ENCODE peak calls at places on chromosome 9, in nine cellular contexts. L is CD8-positive, alpha-beta T cell; J is brain microvascular endothelial cell; I is CD8-positive, alpha-beta memory T cell; P is Panc1; Q is PC-3; W is left lung; B is cardiac muscle cell; E is left ventricle myocardium inferior. X is an unnamed sample.

GRCh38 chr9:133683494-133684460 is 47.6 kb downstream of the DBH start:
- DNase-seq in L (peak), J (peak), I (peak), P (no peak), Q (no peak), W (no peak), B (peak), E (peak), X (no peak)

GRCh38 chr9:87276327-87276841 is 221.3 kb upstream of the DAPK1 start:
- DNase-seq in L (no peak), J (peak), I (no peak), P (no peak), Q (no peak), W (no peak), B (peak), E (no peak), X (no peak)

GRCh38 chr9:101465330-101465915 is 29.8 kb upstream of the ALDOB start:
- DNase-seq in L (no peak), J (peak), I (no peak), P (no peak), Q (peak), W (peak), B (peak), E (no peak), X (no peak)

GRCh38 chr9:110257097-110257955 is 1.0 kb upstream of the TXN start:
- DNase-seq in L (no peak), J (no peak), I (no peak), P (peak), Q (no peak), W (no peak), B (peak), E (peak), X (no peak)

GRCh38 chr9:138096192-138096845 is 218.7 kb downstream of the CACNA1B start:
- DNase-seq in L (no peak), J (no peak), I (no peak), P (no peak), Q (no peak), W (no peak), B (no peak), E (no peak), X (no peak)

GRCh38 chr9:107548298-107549142 is 59.0 kb upstream of the KLF4 start:
- DNase-seq in L (no peak), J (peak), I (no peak), P (peak), Q (peak), W (no peak), B (peak), E (no peak), X (no peak)

GRCh38 chr9:34929506-34930102 is 28.5 kb upstream of the PHF24 start:
- DNase-seq in L (peak), J (peak), I (no peak), P (peak), Q (peak), W (no peak), B (peak), E (no peak), X (peak)

GRCh38 chr9:100216178-100216787 is 117.2 kb downstream of the INVS start:
- DNase-seq in L (peak), J (peak), I (peak), P (peak), Q (peak), W (no peak), B (peak), E (no peak), X (peak)

GRCh38 chr9:123338710-123339665 is 17.0 kb upstream of the CRB2 start:
- DNase-seq in L (peak), J (peak), I (peak), P (no peak), Q (no peak), W (peak), B (peak), E (peak), X (no peak)

GRCh38 chr9:14645648-14646047 is 47.6 kb downstream of the ZDHHC21 start:
- DNase-seq in L (no peak), J (no peak), I (no peak), P (no peak), Q (peak), W (no peak), B (no peak), E (no peak), X (no peak)

GRCh38 chr9:7977586-7977985 is 178.0 kb upstream of the DMAC1 start:
- DNase-seq in L (no peak), J (no peak), I (no peak), P (no peak), Q (no peak), W (no peak), B (no peak), E (no peak), X (no peak)

GRCh38 chr9:17191095-17191494 is 56.3 kb downstream of the CNTLN start:
- DNase-seq in L (no peak), J (peak), I (no peak), P (no peak), Q (no peak), W (no peak), B (peak), E (no peak), X (no peak)

GRCh38 chr9:21968331-21969010 is 25.7 kb downstream of the CDKN2A start:
- DNase-seq in L (no peak), J (no peak), I (no peak), P (no peak), Q (no peak), W (no peak), B (peak), E (no peak), X (no peak)

GRCh38 chr9:27261517-27262211 is 35.3 kb downstream of the EQTN start:
- DNase-seq in L (no peak), J (peak), I (no peak), P (no peak), Q (peak), W (no peak), B (no peak), E (no peak), X (no peak)

GRCh38 chr9:89872426-89872912 is 267.7 kb downstream of the GADD45G start:
- DNase-seq in L (no peak), J (no peak), I (no peak), P (no peak), Q (no peak), W (peak), B (no peak), E (no peak), X (no peak)

GRCh38 chr9:34866614-34867013 is 91.5 kb upstream of the PHF24 start:
- DNase-seq in L (no peak), J (no peak), I (no peak), P (no peak), Q (no peak), W (no peak), B (no peak), E (no peak), X (no peak)

GRCh38 chr9:77019010-77019809 is at the start of gene FOXB2:
- DNase-seq in L (no peak), J (no peak), I (no peak), P (no peak), Q (no peak), W (no peak), B (no peak), E (no peak), X (no peak)
- H3K27ac ChIP-seq in L (no peak), J (no peak), I (no peak), P (no peak), Q (no peak), W (no peak), B (no peak), E (no peak), X (no peak)

GRCh38 chr9:135154050-135154570 is 66.6 kb downstream of the OLFM1 start:
- DNase-seq in L (no peak), J (no peak), I (no peak), P (no peak), Q (no peak), W (no peak), B (no peak), E (no peak), X (no peak)
- H3K27ac ChIP-seq in L (no peak), J (no peak), I (no peak), P (no peak), Q (no peak), W (no peak), B (no peak), E (no peak), X (no peak)

GRCh38 chr9:127135056-127135745 is 12.8 kb upstream of the ANGPTL2 start:
- DNase-seq in L (no peak), J (no peak), I (no peak), P (no peak), Q (no peak), W (no peak), B (no peak), E (no peak), X (no peak)

GRCh38 chr9:127131871-127132270 is 9.4 kb upstream of the ANGPTL2 start:
- DNase-seq in L (no peak), J (peak), I (no peak), P (peak), Q (peak), W (no peak), B (peak), E (no peak), X (no peak)

GRCh38 chr9:127133739-127134167 is 11.3 kb upstream of the ANGPTL2 start:
- DNase-seq in L (no peak), J (peak), I (no peak), P (no peak), Q (no peak), W (no peak), B (peak), E (peak), X (peak)

GRCh38 chr9:127132375-127132774 is 9.9 kb upstream of the ANGPTL2 start:
- DNase-seq in L (no peak), J (no peak), I (no peak), P (no peak), Q (no peak), W (no peak), B (no peak), E (no peak), X (no peak)

GRCh38 chr9:127132921-127133647 is 10.6 kb upstream of the ANGPTL2 start:
- DNase-seq in L (no peak), J (peak), I (no peak), P (no peak), Q (no peak), W (peak), B (no peak), E (no peak), X (no peak)
- H3K27ac ChIP-seq in L (no peak), J (peak), I (no peak), P (no peak), Q (no peak), W (peak), B (peak), E (peak), X (peak)

DNA sequence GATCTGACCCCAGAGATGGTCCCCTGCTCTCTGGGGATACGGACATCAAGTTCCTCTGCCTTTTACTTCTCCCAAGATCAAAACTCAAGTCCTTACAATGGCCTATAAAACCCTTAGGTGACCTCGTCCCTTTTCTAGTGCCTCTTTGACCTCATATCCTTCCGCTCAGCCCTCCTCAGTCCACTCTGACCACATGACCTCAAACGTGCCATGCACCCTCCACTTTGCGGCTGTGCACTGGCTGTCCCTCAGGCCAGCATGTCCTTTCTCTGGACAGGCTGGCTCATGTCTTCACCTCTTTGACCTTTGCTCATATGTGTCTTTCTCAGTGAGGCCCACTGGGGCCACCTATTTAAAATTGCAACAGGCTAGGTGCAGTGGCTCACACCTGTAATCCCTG is 14.7 kb downstream of the TRMO start:
- DNase-seq in L (no peak), J (no peak), I (no peak), P (no peak), Q (no peak), W (no peak), B (no peak), E (no peak), X (no peak)
- H3K27ac ChIP-seq in L (peak), J (no peak), I (no peak), P (no peak), Q (no peak), W (peak), B (no peak), E (no peak), X (no peak)

GRCh38 chr9:85040806-85041575 is 371.5 kb downstream of the NTRK2 start:
- DNase-seq in L (no peak), J (no peak), I (no peak), P (no peak), Q (no peak), W (no peak), B (peak), E (no peak), X (peak)
- H3K27ac ChIP-seq in L (no peak), J (no peak), I (no peak), P (no peak), Q (no peak), W (no peak), B (no peak), E (no peak), X (peak)

DNA sequence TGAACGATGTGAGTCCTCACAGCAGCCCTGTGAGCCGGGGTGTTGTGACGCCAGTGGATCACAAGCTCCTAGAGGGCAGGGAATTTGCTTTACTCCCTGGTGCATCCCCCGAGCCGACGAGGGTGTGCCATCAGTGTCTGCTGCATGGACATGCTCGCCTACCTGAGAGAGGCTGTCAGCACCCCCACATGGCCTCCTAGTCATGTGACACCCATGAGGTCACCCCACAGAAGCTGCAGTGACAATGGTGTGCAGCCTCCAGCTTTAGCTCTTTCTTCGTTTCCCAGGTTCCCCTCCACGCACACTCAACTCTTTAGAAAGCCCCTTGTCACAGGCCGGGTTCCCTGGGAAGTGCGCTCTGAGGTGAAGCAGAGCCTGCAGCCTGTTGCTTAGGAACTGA is 19.8 kb upstream of the GABBR2 start:
- DNase-seq in L (no peak), J (no peak), I (no peak), P (no peak), Q (no peak), W (no peak), B (no peak), E (no peak), X (no peak)
- H3K27ac ChIP-seq in L (no peak), J (no peak), I (no peak), P (no peak), Q (no peak), W (no peak), B (no peak), E (no peak), X (no peak)

DNA sequence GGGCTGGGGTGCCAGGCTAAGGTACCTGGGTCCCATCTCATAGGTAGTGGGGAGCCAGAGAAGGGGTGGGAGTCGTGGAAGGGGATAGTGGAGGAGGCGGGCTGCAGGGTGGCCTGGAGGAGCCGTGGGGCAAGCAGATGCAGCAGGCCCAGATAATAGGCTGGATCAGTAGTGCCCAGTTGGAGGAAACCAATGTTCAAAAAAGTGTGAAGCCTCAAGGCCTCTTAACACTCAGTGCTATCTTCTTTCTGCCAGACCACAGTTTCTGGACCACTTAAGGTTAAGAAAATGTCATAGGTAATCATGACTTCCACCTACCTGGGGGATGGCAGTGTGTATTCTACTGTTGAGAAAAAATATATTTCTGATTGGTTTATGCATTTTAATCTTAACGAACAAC is 63.3 kb upstream of the TGFBR1 start:
- DNase-seq in L (no peak), J (no peak), I (no peak), P (no peak), Q (no peak), W (no peak), B (no peak), E (no peak), X (no peak)
- H3K27ac ChIP-seq in L (no peak), J (no peak), I (no peak), P (no peak), Q (no peak), W (no peak), B (no peak), E (peak), X (no peak)

GRCh38 chr9:112091805-112092204 is 83.3 kb downstream of the SUSD1 start:
- DNase-seq in L (no peak), J (no peak), I (no peak), P (peak), Q (no peak), W (no peak), B (peak), E (no peak), X (peak)

GRCh38 chr9:112093875-112094227 is 81.2 kb downstream of the SUSD1 start:
- DNase-seq in L (no peak), J (no peak), I (no peak), P (no peak), Q (no peak), W (no peak), B (no peak), E (no peak), X (no peak)

GRCh38 chr9:112094948-112095779 is 79.9 kb downstream of the SUSD1 start:
- DNase-seq in L (no peak), J (no peak), I (no peak), P (no peak), Q (no peak), W (no peak), B (no peak), E (no peak), X (no peak)

GRCh38 chr9:112094240-112094639 is 80.9 kb downstream of the SUSD1 start:
- DNase-seq in L (no peak), J (no peak), I (no peak), P (no peak), Q (no peak), W (no peak), B (no peak), E (no peak), X (no peak)

GRCh38 chr9:112093147-112093874 is 81.8 kb downstream of the SUSD1 start:
- DNase-seq in L (no peak), J (no peak), I (no peak), P (no peak), Q (no peak), W (no peak), B (no peak), E (no peak), X (no peak)
- H3K27ac ChIP-seq in L (no peak), J (no peak), I (no peak), P (no peak), Q (no peak), W (no peak), B (no peak), E (no peak), X (no peak)

GRCh38 chr9:128340691-128341434 is 536 bp downstream of the SLC27A4 start:
- DNase-seq in L (no peak), J (no peak), I (no peak), P (no peak), Q (no peak), W (no peak), B (peak), E (no peak), X (no peak)
- H3K27ac ChIP-seq in L (peak), J (no peak), I (peak), P (peak), Q (peak), W (peak), B (no peak), E (peak), X (peak)

GRCh38 chr9:77176686-77177142 is 620 bp upstream of the VPS13A start:
- DNase-seq in L (no peak), J (no peak), I (no peak), P (no peak), Q (no peak), W (no peak), B (no peak), E (no peak), X (peak)
- H3K27ac ChIP-seq in L (peak), J (peak), I (peak), P (peak), Q (no peak), W (peak), B (peak), E (peak), X (peak)

X was measured in substantia nigra.